ENCODE peak calls at places on chromosomes 2 and 18, in four cellular contexts. Z, D, J and N are unnamed samples.

GRCh38 chr2:237702439-237703397 is 75.3 kb downstream of the LRRFIP1 start:
- DNase-seq in J (peak), Z (peak), D (no peak), N (no peak)

GRCh38 chr2:44360749-44361329 is 455 bp downstream of the PREPL start:
- DNase-seq in J (no peak), Z (peak), D (no peak), N (no peak)

GRCh38 chr2:102238039-102238756 is 51.4 kb downstream of the IL1RL2 start:
- DNase-seq in Z (no peak), J (peak), D (no peak), N (no peak)

GRCh38 chr2:217899231-217900009 is 103.4 kb downstream of the TNS1 start:
- DNase-seq in J (peak), D (peak), Z (peak), N (no peak)

GRCh38 chr18:78768655-78769501 is 210.7 kb upstream of the SALL3 start:
- DNase-seq in D (no peak), Z (no peak), J (no peak), N (no peak)

GRCh38 chr2:241763551-241764271 is 12.9 kb upstream of the GAL3ST2 start:
- DNase-seq in J (no peak), Z (no peak), D (no peak), N (no peak)

GRCh38 chr2:66667288-66667780 is 232.4 kb downstream of the MEIS1 start:
- DNase-seq in Z (no peak), D (no peak), J (no peak), N (no peak)

GRCh38 chr2:235507928-235508327 is 14.1 kb downstream of the AGAP1 start:
- DNase-seq in J (no peak), Z (no peak), D (no peak), N (no peak)

GRCh38 chr2:173571021-173571821 is 216.5 kb downstream of the CDCA7 start:
- DNase-seq in J (no peak), Z (peak), D (peak), N (no peak)

GRCh38 chr2:198476007-198476406 is 671.6 kb downstream of the PLCL1 start:
- DNase-seq in J (no peak), Z (no peak), D (no peak), N (no peak)

GRCh38 chr2:54468643-54469042 is 12.5 kb downstream of the SPTBN1 start:
- DNase-seq in Z (no peak), J (no peak), D (no peak), N (no peak)

GRCh38 chr18:27075828-27076227 is 109.3 kb downstream of the CHST9 start:
- DNase-seq in D (no peak), J (no peak), Z (no peak), N (no peak)

GRCh38 chr2:98180456-98180855 is 93.5 kb downstream of the VWA3B start:
- DNase-seq in Z (no peak), J (no peak), D (no peak), N (no peak)

GRCh38 chr2:214410918-214411554 is at the start of gene VWC2L:
- DNase-seq in D (peak), J (peak), Z (peak), N (peak)

GRCh38 chr2:176415156-176415870 is 146.1 kb downstream of the MTX2 start:
- DNase-seq in Z (no peak), D (no peak), J (no peak), N (no peak)

GRCh38 chr18:59332986-59333385 is 14.5 kb upstream of the CPLX4 start:
- DNase-seq in J (no peak), D (no peak), Z (no peak), N (no peak)

GRCh38 chr2:233814063-233814435 is 35.9 kb downstream of the MROH2A start:
- DNase-seq in D (peak), J (no peak), Z (no peak), N (no peak)

GRCh38 chr2:46428911-46429436 is 50.4 kb upstream of the TMEM247 start:
- DNase-seq in Z (no peak), D (no peak), J (no peak), N (no peak)

GRCh38 chr18:28974504-28974903 is 797.6 kb upstream of the CDH2 start:
- DNase-seq in Z (no peak), D (no peak), J (no peak), N (no peak)

GRCh38 chr18:76208632-76209308 is 286.3 kb downstream of the ZNF516 start:
- DNase-seq in Z (no peak), J (no peak), D (peak), N (no peak)

GRCh38 chr18:41134426-41134825 is 820.6 kb upstream of the PIK3C3 start:
- DNase-seq in J (no peak), Z (no peak), D (peak), N (no peak)

GRCh38 chr18:24265502-24266064 is 126.7 kb downstream of the CABYR start:
- DNase-seq in J (no peak), D (no peak), Z (no peak), N (no peak)

GRCh38 chr18:45280486-45281263 is 334.6 kb upstream of the SLC14A2 start:
- DNase-seq in D (no peak), Z (no peak), J (no peak), N (no peak)

GRCh38 chr2:215347878-215348277 is 36.0 kb downstream of the ATIC start:
- DNase-seq in J (no peak), D (no peak), Z (no peak), N (no peak)

GRCh38 chr2:157257312-157258252 is at the start of gene GALNT5:
- DNase-seq in J (no peak), D (no peak), Z (peak), N (no peak)

GRCh38 chr2:124919296-124919695 is 894.2 kb downstream of the CNTNAP5 start:
- DNase-seq in J (no peak), Z (no peak), D (no peak), N (no peak)

GRCh38 chr2:219453691-219454131 is 19.1 kb downstream of the SPEG start:
- DNase-seq in D (peak), J (peak), Z (no peak), N (peak)

GRCh38 chr18:45755936-45756335 is 32.0 kb downstream of the SLC14A1 start:
- DNase-seq in D (no peak), J (no peak), Z (no peak), N (no peak)

GRCh38 chr2:237096911-237097310 is 11.2 kb downstream of the COPS8 start:
- DNase-seq in Z (no peak), D (no peak), J (no peak), N (no peak)

GRCh38 chr2:136997550-136997949 is 232.2 kb downstream of the THSD7B start:
- DNase-seq in J (no peak), D (no peak), Z (no peak), N (no peak)

GRCh38 chr2:171703574-171704347 is 16.5 kb downstream of the DYNC1I2 start:
- DNase-seq in Z (no peak), J (no peak), D (no peak), N (no peak)

GRCh38 chr2:42095923-42096408 is 48.1 kb downstream of the PKDCC start:
- DNase-seq in D (peak), Z (peak), J (peak), N (no peak)

GRCh38 chr2:60821587-60822302 is 59.6 kb upstream of the REL start:
- DNase-seq in Z (no peak), D (no peak), J (no peak), N (no peak)

GRCh38 chr18:43596106-43596712 is 318.9 kb upstream of the SYT4 start:
- DNase-seq in Z (no peak), J (no peak), D (no peak), N (no peak)

GRCh38 chr2:86441392-86441788 is 219 bp downstream of the KDM3A start:
- DNase-seq in Z (no peak), J (no peak), D (no peak), N (no peak)

DNA sequence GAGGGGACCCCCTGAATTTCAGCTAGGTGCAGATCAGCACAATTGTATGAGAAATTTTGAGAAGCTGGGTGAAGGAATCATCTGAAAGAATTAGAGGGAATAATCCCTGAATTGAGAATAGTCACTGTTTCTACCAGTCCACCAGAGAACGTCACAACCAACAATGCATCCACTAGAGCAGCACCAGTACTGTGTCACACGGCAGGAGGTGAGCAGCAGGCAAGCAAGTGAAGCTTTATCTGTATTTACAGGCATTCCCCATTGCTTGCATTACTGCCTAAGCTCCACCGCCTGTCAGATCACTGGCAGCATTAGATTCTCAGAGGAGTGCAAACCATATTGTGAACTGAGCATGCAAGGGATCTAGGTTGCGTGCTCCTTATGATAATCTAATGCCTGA is 40.7 kb downstream of the GDF7 start:
- DNase-seq in Z (no peak), J (no peak), D (peak), N (no peak)
- TF ChIP-seq CTCF in Z (no peak), J (no peak), D (no peak), N (no peak)

DNA sequence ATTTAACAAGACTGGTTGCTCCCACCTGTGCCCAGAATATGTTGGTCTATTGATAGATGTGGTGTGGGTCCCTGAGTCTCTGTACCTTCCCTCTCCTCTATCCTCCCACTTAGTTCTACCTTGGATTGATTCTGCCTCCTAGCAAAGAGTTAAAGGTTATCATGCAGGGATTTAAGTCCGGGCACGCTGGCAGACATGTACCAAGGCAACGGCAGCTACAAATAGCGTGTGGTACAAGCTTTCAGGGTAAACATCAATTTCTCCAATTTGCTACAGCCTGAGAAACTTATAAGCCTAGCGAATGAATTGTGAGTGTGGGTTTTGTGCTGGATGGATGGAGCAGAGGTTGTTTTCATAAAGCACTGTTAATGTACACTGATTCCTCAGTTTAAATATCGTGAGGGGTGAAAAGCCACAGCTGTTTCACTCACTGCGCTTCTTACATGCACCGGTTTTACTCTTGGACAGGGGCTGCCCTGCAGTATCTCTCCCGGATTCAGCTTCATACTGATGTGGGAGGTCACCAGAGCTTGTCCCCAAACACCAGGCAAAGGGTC is 289.8 kb downstream of the ICOS start:
- DNase-seq in J (no peak), Z (no peak), D (no peak), N (no peak)
- H3K4me3 ChIP-seq in J (no peak), Z (no peak), D (no peak), N (no peak)

GRCh38 chr2:174669321-174669720 is 71.7 kb upstream of the WIPF1 start:
- DNase-seq in D (no peak), J (no peak), Z (no peak), N (no peak)

GRCh38 chr2:174666312-174666711 is 68.7 kb upstream of the WIPF1 start:
- DNase-seq in Z (no peak), J (no peak), D (no peak), N (no peak)

GRCh38 chr2:174668075-174668474 is 70.5 kb upstream of the WIPF1 start:
- DNase-seq in J (no peak), Z (no peak), D (no peak), N (no peak)

GRCh38 chr2:174666786-174667369 is 69.3 kb upstream of the WIPF1 start:
- DNase-seq in Z (no peak), J (no peak), D (no peak), N (no peak)

DNA sequence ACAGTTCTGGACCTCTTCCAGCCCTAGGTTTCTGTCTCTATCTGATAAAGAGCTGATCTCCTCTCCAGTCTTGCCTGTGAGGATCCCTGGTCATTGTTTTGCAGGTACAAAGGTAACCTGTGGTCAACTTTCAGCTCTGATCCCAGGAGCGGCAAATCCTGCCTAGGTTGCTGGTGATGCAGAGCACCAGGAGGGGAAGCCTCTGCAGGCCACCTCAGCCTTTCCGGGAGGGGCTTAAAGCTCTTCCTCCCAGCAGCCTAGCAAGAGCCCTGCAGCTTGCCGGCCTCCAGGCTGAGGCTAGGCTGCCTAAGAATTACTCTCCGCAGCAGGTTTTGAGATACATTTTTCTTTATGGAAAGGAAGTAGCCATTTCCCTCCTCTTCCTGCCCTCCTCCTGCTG is 69.9 kb upstream of the WIPF1 start:
- DNase-seq in D (no peak), Z (no peak), J (no peak), N (no peak)
- H3K27ac ChIP-seq in D (no peak), Z (no peak), J (peak), N (no peak)

DNA sequence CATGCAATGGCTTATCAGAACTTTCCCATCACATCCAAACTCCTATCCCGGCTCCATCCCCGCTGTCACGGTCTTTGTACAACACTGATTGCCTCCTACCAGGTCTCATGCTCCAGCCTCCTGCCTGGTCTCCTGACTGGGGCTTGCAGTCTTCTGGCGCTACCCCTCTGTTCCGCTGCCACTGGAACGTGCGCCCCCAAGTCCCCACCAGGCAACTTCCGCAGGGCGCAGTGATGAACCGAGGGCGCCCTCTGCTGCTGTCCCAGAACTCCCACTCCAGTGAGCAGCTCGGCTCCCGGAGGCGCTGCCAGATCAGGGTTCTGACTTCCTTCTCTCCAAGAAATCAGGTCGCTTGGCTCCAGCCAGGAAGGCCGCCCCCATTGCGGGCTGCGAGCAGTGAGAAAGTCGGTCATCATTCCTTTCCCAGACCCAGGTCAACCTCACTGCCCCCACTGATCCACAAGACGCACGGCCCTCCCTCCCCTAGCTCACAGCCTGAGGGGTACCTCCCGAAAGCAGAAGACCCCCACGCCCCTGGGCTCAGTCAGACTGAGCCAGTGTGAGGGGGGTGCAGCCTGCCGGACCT is 43.9 kb upstream of the RAB11FIP5 start:
- DNase-seq in Z (peak), D (peak), J (peak), N (no peak)
- TF ChIP-seq CTCF in Z (peak), D (peak), J (peak), N (peak)

GRCh38 chr2:152729844-152730243 is 11.4 kb downstream of the ARL6IP6 start:
- DNase-seq in D (no peak), Z (no peak), J (no peak), N (no peak)

DNA sequence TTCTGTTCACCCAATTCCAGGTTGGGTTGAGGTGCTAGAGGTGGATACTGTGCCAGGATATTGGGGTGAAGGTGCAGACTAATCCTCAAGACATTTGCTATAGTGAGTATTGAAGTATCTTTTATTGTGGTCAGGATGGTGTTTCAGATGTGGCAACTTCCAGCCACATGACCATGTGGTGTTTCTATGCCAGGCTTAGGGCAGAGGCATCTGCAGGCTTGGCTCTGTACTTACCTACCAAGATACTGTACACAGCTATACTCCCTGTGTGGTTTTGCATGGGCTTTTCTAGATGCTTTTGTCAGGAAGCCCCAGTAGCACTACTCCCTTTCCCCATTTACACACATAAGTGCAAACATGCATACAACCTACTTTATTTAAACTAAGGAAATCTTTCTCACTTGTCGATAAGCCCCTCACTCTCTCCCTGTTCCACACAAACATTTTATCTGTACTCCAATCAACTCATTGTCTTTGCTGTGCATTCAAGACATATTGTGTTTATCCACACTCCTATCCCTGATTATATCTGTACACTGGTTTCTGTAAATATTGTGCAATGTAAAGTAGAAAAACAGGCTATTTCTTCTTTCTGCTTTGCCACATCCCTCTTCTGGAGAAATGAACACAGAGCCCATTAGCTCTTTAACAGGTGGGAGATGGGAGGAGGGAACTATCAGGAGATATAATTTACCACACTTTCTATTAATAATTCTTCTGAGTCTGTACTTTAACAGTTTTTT is 12.3 kb downstream of the ARL6IP6 start:
- DNase-seq in Z (no peak), J (no peak), D (no peak), N (no peak)
- H3K4me3 ChIP-seq in Z (no peak), J (no peak), D (no peak), N (no peak)

GRCh38 chr2:216520156-216520555 is 21.5 kb downstream of the RPL37A start:
- DNase-seq in D (no peak), J (no peak), Z (no peak), N (no peak)
- H3K27ac ChIP-seq in D (no peak), J (no peak), Z (no peak), N (no peak)

GRCh38 chr2:96771792-96772618 is 11.3 kb downstream of the CNNM4 start:
- DNase-seq in J (no peak), D (no peak), Z (peak), N (no peak)
- TF ChIP-seq CTCF in J (no peak), D (no peak), Z (no peak), N (no peak)

GRCh38 chr2:27734305-27734704 is 37.2 kb upstream of the MRPL33 start:
- DNase-seq in D (no peak), J (no peak), Z (no peak), N (no peak)

GRCh38 chr2:27736890-27737204 is 34.7 kb upstream of the MRPL33 start:
- DNase-seq in J (no peak), Z (no peak), D (no peak), N (no peak)

GRCh38 chr2:27735263-27735904 is 36.1 kb upstream of the MRPL33 start:
- DNase-seq in J (peak), D (peak), Z (peak), N (no peak)

GRCh38 chr2:27737676-27738348 is 33.7 kb upstream of the MRPL33 start:
- DNase-seq in J (no peak), Z (no peak), D (no peak), N (no peak)

DNA sequence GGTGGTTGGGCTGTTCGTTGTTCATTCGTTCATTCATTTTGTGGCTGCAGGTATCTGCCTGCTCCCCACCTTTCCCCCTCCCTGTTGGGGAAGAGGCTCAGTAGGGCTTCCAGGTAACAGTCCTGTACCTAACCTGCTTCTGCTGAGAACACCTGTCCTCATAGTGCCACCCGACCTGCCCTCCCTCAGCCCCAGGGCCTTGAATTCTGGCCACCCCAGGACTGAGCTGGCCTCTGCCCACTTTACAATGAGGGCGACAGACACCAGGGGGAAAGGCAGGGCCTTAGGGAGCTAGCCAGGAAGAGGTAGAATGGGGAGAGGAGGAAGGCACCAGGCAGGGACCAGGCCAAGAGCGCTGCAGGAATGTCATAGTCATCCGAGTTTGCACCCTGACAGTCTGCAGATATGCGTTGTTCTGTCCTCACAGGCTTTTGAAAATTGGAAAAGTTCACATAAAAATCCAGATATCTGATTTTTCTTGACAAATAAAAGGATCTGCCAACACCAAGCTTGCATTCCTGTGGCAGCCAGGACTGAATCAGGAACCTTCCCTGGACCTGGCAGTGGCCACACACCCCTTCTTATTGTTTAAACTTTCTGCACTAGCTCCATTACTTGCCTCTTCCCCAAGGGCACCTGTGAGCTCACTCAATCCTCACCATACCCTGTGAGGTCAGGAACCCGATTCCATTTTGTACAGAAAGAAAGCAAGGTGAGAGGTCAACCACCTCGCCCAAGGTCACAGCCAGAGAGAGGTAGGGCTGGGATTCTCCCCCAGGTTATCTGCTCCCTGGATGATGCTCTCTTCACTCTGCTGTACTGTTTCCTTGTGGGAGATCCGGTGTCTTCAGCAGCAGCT is 35.3 kb upstream of the MRPL33 start:
- DNase-seq in D (no peak), Z (no peak), J (no peak), N (no peak)
- H3K4me3 ChIP-seq in D (peak), Z (peak), J (peak), N (peak)